ENCODE peak calls at places on chromosomes 6 and 20, in six cellular contexts. One of them, this sample, is unnamed.

GRCh38 chr6:7145269-7146078 is 37.7 kb downstream of the RREB1 start:
- DNase-seq in right cardiac atrium: no peak
- DNase-seq in neural progenitor cell: no peak
- DNase-seq in dorsolateral prefrontal cortex: no peak
- DNase-seq in neuronal stem cell: no peak
- DNase-seq in left lung: no peak
- DNase-seq in this sample: peak

GRCh38 chr20:33018169-33018931 is 10.8 kb downstream of the BPIFB2 start:
- DNase-seq in dorsolateral prefrontal cortex: no peak
- DNase-seq in neuronal stem cell: no peak
- DNase-seq in left lung: no peak
- DNase-seq in neural progenitor cell: no peak
- DNase-seq in right cardiac atrium: no peak
- DNase-seq in this sample: no peak

GRCh38 chr20:49484180-49485140 is 2.0 kb upstream of the KCNB1 start:
- DNase-seq in right cardiac atrium: peak
- DNase-seq in left lung: peak
- DNase-seq in neural progenitor cell: peak
- DNase-seq in dorsolateral prefrontal cortex: peak
- DNase-seq in neuronal stem cell: peak
- DNase-seq in this sample: peak

GRCh38 chr6:14814016-14814415 is 431.9 kb upstream of the JARID2 start:
- DNase-seq in dorsolateral prefrontal cortex: no peak
- DNase-seq in neural progenitor cell: no peak
- DNase-seq in left lung: no peak
- DNase-seq in neuronal stem cell: no peak
- DNase-seq in right cardiac atrium: no peak
- DNase-seq in this sample: no peak

GRCh38 chr6:41446907-41447545 is 99.2 kb upstream of the FOXP4 start:
- DNase-seq in left lung: no peak
- DNase-seq in right cardiac atrium: no peak
- DNase-seq in neuronal stem cell: no peak
- DNase-seq in dorsolateral prefrontal cortex: no peak
- DNase-seq in neural progenitor cell: no peak
- DNase-seq in this sample: no peak

GRCh38 chr6:30681696-30682180 is 4.7 kb downstream of the PPP1R18 start:
- DNase-seq in dorsolateral prefrontal cortex: no peak
- DNase-seq in neural progenitor cell: no peak
- DNase-seq in right cardiac atrium: no peak
- DNase-seq in left lung: no peak
- DNase-seq in neuronal stem cell: no peak
- DNase-seq in this sample: no peak

GRCh38 chr6:40710626-40711354 is 123.6 kb upstream of the LRFN2 start:
- DNase-seq in left lung: no peak
- DNase-seq in right cardiac atrium: no peak
- DNase-seq in neuronal stem cell: no peak
- DNase-seq in dorsolateral prefrontal cortex: no peak
- DNase-seq in neural progenitor cell: no peak
- DNase-seq in this sample: no peak

GRCh38 chr6:137166247-137167098 is 7.0 kb downstream of the IL22RA2 start:
- DNase-seq in neuronal stem cell: no peak
- DNase-seq in dorsolateral prefrontal cortex: no peak
- DNase-seq in left lung: no peak
- DNase-seq in right cardiac atrium: no peak
- DNase-seq in neural progenitor cell: no peak
- DNase-seq in this sample: no peak

GRCh38 chr6:101117397-101118185 is 236.5 kb upstream of the ASCC3 start:
- DNase-seq in left lung: peak
- DNase-seq in right cardiac atrium: peak
- DNase-seq in neuronal stem cell: no peak
- DNase-seq in dorsolateral prefrontal cortex: no peak
- DNase-seq in neural progenitor cell: peak
- DNase-seq in this sample: no peak

DNA sequence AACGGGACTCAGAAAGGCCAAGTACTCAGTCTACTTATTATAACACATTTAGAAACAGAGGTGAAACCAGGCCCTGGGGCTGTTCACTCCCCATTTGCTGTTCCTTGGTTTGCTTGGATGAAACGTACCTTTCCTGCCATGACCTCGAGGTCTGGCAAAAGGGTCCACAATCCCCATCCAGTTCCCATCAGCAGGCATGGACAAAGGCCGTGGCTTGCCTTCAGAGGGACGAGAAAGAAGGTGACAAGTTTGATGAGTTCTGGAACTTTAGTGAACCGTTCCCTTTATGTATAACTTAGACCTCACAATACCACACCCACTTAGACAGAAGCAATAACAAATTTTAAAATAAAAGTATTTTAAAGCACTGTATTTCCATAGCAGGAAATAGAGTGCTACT is 53.6 kb upstream of the IPCEF1 start:
- DNase-seq in right cardiac atrium: no peak
- DNase-seq in neuronal stem cell: no peak
- DNase-seq in dorsolateral prefrontal cortex: no peak
- DNase-seq in neural progenitor cell: no peak
- DNase-seq in left lung: no peak
- DNase-seq in this sample: no peak
- H3K27ac ChIP-seq in right cardiac atrium: peak
- H3K27ac ChIP-seq in neuronal stem cell: no peak
- H3K27ac ChIP-seq in dorsolateral prefrontal cortex: peak
- H3K27ac ChIP-seq in neural progenitor cell: no peak
- H3K27ac ChIP-seq in left lung: peak
- H3K27ac ChIP-seq in this sample: no peak

GRCh38 chr20:11810316-11811130 is 107.2 kb upstream of the BTBD3 start:
- DNase-seq in right cardiac atrium: no peak
- DNase-seq in neural progenitor cell: peak
- DNase-seq in dorsolateral prefrontal cortex: no peak
- DNase-seq in neuronal stem cell: no peak
- DNase-seq in left lung: no peak
- DNase-seq in this sample: no peak

GRCh38 chr20:11807070-11807741 is 110.5 kb upstream of the BTBD3 start:
- DNase-seq in neural progenitor cell: no peak
- DNase-seq in dorsolateral prefrontal cortex: no peak
- DNase-seq in right cardiac atrium: no peak
- DNase-seq in neuronal stem cell: no peak
- DNase-seq in left lung: no peak
- DNase-seq in this sample: no peak
- H3K27ac ChIP-seq in neural progenitor cell: no peak
- H3K27ac ChIP-seq in dorsolateral prefrontal cortex: no peak
- H3K27ac ChIP-seq in right cardiac atrium: no peak
- H3K27ac ChIP-seq in neuronal stem cell: no peak
- H3K27ac ChIP-seq in left lung: peak
- H3K27ac ChIP-seq in this sample: no peak

DNA sequence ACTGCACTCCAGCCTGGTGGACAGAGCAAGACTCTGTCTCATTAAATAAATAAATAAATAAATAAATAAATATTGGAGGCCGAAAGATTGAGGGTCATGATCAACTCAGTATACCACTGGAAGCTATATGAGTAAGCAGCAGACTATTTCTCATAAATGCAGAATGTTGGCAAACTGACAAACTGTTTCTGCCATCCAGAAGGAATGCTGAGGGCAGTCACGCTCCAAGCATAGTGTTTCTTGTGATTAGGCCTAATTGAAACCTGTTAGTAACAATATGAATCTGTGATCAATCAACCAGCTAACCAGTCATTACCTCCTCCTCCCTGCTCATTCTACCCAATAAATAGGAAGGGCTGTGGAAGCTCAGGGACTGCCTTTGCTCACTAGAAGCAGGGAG is 15.2 kb upstream of the KCNK15 start:
- DNase-seq in neuronal stem cell: no peak
- DNase-seq in dorsolateral prefrontal cortex: no peak
- DNase-seq in left lung: no peak
- DNase-seq in neural progenitor cell: no peak
- DNase-seq in right cardiac atrium: no peak
- DNase-seq in this sample: no peak
- H3K27ac ChIP-seq in neuronal stem cell: no peak
- H3K27ac ChIP-seq in dorsolateral prefrontal cortex: no peak
- H3K27ac ChIP-seq in left lung: no peak
- H3K27ac ChIP-seq in neural progenitor cell: no peak
- H3K27ac ChIP-seq in right cardiac atrium: peak
- H3K27ac ChIP-seq in this sample: no peak

GRCh38 chr20:50691585-50692552 is 527 bp upstream of the RIPOR3 start:
- DNase-seq in neural progenitor cell: peak
- DNase-seq in neuronal stem cell: peak
- DNase-seq in right cardiac atrium: no peak
- DNase-seq in left lung: no peak
- DNase-seq in dorsolateral prefrontal cortex: no peak
- DNase-seq in this sample: no peak
- H3K27ac ChIP-seq in neural progenitor cell: no peak
- H3K27ac ChIP-seq in neuronal stem cell: peak
- H3K27ac ChIP-seq in right cardiac atrium: peak
- H3K27ac ChIP-seq in left lung: no peak
- H3K27ac ChIP-seq in dorsolateral prefrontal cortex: no peak
- H3K27ac ChIP-seq in this sample: no peak

GRCh38 chr20:63574829-63575720 is 1.0 kb upstream of the HELZ2 start:
- DNase-seq in neural progenitor cell: no peak
- DNase-seq in dorsolateral prefrontal cortex: no peak
- DNase-seq in right cardiac atrium: no peak
- DNase-seq in neuronal stem cell: no peak
- DNase-seq in left lung: no peak
- DNase-seq in this sample: no peak

GRCh38 chr20:63574156-63574828 is at the start of gene HELZ2:
- DNase-seq in left lung: peak
- DNase-seq in neural progenitor cell: peak
- DNase-seq in neuronal stem cell: peak
- DNase-seq in dorsolateral prefrontal cortex: no peak
- DNase-seq in right cardiac atrium: peak
- DNase-seq in this sample: no peak

GRCh38 chr20:63572071-63572787 is 1.8 kb downstream of the HELZ2 start:
- DNase-seq in right cardiac atrium: no peak
- DNase-seq in neuronal stem cell: no peak
- DNase-seq in neural progenitor cell: no peak
- DNase-seq in left lung: peak
- DNase-seq in dorsolateral prefrontal cortex: no peak
- DNase-seq in this sample: no peak

GRCh38 chr20:63572788-63573738 is 976 bp downstream of the HELZ2 start:
- DNase-seq in dorsolateral prefrontal cortex: no peak
- DNase-seq in neuronal stem cell: no peak
- DNase-seq in right cardiac atrium: no peak
- DNase-seq in neural progenitor cell: peak
- DNase-seq in left lung: no peak
- DNase-seq in this sample: no peak

GRCh38 chr20:63573739-63574131 is 304 bp downstream of the HELZ2 start:
- DNase-seq in neuronal stem cell: no peak
- DNase-seq in right cardiac atrium: no peak
- DNase-seq in left lung: no peak
- DNase-seq in neural progenitor cell: no peak
- DNase-seq in dorsolateral prefrontal cortex: no peak
- DNase-seq in this sample: no peak
- H3K27ac ChIP-seq in neuronal stem cell: no peak
- H3K27ac ChIP-seq in right cardiac atrium: peak
- H3K27ac ChIP-seq in left lung: peak
- H3K27ac ChIP-seq in neural progenitor cell: no peak
- H3K27ac ChIP-seq in dorsolateral prefrontal cortex: no peak
- H3K27ac ChIP-seq in this sample: no peak

GRCh38 chr6:55654445-55654844 is 75.5 kb upstream of the HMGCLL1 start:
- DNase-seq in left lung: no peak
- DNase-seq in neuronal stem cell: no peak
- DNase-seq in right cardiac atrium: no peak
- DNase-seq in dorsolateral prefrontal cortex: no peak
- DNase-seq in neural progenitor cell: no peak
- DNase-seq in this sample: no peak
- H3K27ac ChIP-seq in left lung: no peak
- H3K27ac ChIP-seq in neuronal stem cell: no peak
- H3K27ac ChIP-seq in right cardiac atrium: no peak
- H3K27ac ChIP-seq in dorsolateral prefrontal cortex: no peak
- H3K27ac ChIP-seq in neural progenitor cell: no peak
- H3K27ac ChIP-seq in this sample: no peak

GRCh38 chr6:36803482-36803881 is 35.8 kb downstream of the CPNE5 start:
- DNase-seq in neuronal stem cell: no peak
- DNase-seq in neural progenitor cell: no peak
- DNase-seq in dorsolateral prefrontal cortex: no peak
- DNase-seq in left lung: no peak
- DNase-seq in right cardiac atrium: no peak
- DNase-seq in this sample: no peak
- H3K27ac ChIP-seq in neuronal stem cell: no peak
- H3K27ac ChIP-seq in neural progenitor cell: no peak
- H3K27ac ChIP-seq in dorsolateral prefrontal cortex: no peak
- H3K27ac ChIP-seq in left lung: no peak
- H3K27ac ChIP-seq in right cardiac atrium: no peak
- H3K27ac ChIP-seq in this sample: no peak

DNA sequence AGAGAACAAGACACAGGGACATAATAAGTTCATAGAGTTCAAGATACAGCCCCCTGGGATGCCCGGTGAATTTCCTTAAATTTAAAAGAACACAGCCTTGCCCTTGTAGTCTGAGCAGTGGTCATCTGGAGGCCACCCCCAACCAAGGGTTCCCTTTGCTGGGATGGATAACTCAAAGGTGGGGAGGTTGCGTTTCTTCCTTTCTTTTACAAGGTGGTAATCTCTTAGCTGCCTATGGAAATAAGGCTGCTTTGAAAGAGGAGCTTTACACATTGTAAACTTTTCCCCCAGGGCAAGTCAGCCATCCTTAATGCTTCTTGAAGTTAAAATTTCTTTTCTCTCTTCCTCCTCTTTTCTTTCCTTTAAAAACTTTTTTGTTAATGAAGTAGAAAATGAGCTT is 71.2 kb upstream of the PRDM1 start:
- DNase-seq in neural progenitor cell: peak
- DNase-seq in right cardiac atrium: no peak
- DNase-seq in neuronal stem cell: no peak
- DNase-seq in left lung: no peak
- DNase-seq in dorsolateral prefrontal cortex: no peak
- DNase-seq in this sample: no peak
- H3K27ac ChIP-seq in neural progenitor cell: no peak
- H3K27ac ChIP-seq in right cardiac atrium: no peak
- H3K27ac ChIP-seq in neuronal stem cell: no peak
- H3K27ac ChIP-seq in left lung: no peak
- H3K27ac ChIP-seq in dorsolateral prefrontal cortex: no peak
- H3K27ac ChIP-seq in this sample: no peak

GRCh38 chr20:41160686-41161085 is 23.3 kb downstream of the PLCG1 start:
- DNase-seq in neural progenitor cell: no peak
- DNase-seq in dorsolateral prefrontal cortex: no peak
- DNase-seq in right cardiac atrium: no peak
- DNase-seq in neuronal stem cell: no peak
- DNase-seq in left lung: no peak
- DNase-seq in this sample: no peak

GRCh38 chr20:41159547-41159946 is 22.2 kb downstream of the PLCG1 start:
- DNase-seq in neuronal stem cell: no peak
- DNase-seq in neural progenitor cell: no peak
- DNase-seq in dorsolateral prefrontal cortex: no peak
- DNase-seq in right cardiac atrium: peak
- DNase-seq in left lung: no peak
- DNase-seq in this sample: no peak

GRCh38 chr20:41163821-41164220 is 26.5 kb downstream of the PLCG1 start:
- DNase-seq in neuronal stem cell: no peak
- DNase-seq in right cardiac atrium: no peak
- DNase-seq in dorsolateral prefrontal cortex: no peak
- DNase-seq in neural progenitor cell: no peak
- DNase-seq in left lung: no peak
- DNase-seq in this sample: no peak

GRCh38 chr20:41162396-41162795 is 25.1 kb downstream of the PLCG1 start:
- DNase-seq in neural progenitor cell: no peak
- DNase-seq in left lung: no peak
- DNase-seq in right cardiac atrium: no peak
- DNase-seq in neuronal stem cell: no peak
- DNase-seq in dorsolateral prefrontal cortex: no peak
- DNase-seq in this sample: no peak

DNA sequence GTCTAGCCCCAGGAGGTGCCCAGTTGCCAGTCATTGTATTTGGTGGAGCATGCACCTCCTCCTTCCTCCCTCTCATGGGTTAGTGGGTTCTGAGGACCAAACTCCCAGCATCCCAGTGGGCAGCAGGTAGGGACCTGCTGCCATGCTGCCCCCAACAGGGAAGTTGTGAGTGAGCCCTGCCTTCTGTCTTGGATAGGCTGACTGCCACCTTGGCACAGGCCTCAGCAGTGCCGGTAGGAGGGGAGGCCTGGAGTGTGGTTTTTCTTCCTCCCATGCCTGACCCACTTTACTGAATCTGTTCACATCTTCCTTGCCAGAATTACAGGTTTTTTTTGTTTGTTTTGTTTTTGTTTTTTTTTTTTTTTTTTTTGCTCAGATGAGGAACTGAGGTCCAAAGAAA is 24.5 kb downstream of the PLCG1 start:
- DNase-seq in neuronal stem cell: no peak
- DNase-seq in dorsolateral prefrontal cortex: no peak
- DNase-seq in neural progenitor cell: no peak
- DNase-seq in left lung: no peak
- DNase-seq in right cardiac atrium: peak
- DNase-seq in this sample: no peak
- H3K27ac ChIP-seq in neuronal stem cell: no peak
- H3K27ac ChIP-seq in dorsolateral prefrontal cortex: peak
- H3K27ac ChIP-seq in neural progenitor cell: no peak
- H3K27ac ChIP-seq in left lung: no peak
- H3K27ac ChIP-seq in right cardiac atrium: no peak
- H3K27ac ChIP-seq in this sample: no peak

This sample was measured in HL-60.